ENCODE peak calls at places on chromosome 6, in five cellular contexts. P is NCI-H1436, Q is putamen, C is D341Med, A is heart right ventricle. L is an unnamed sample.

GRCh38 chr6:126625019-126625418 is 285.1 kb downstream of the CENPW start:
- DNase-seq in P (no peak), C (no peak), Q (no peak), A (no peak), L (no peak)

GRCh38 chr6:83365931-83366330 is 64.9 kb downstream of the ME1 start:
- DNase-seq in C (no peak), A (no peak), Q (peak), P (no peak), L (no peak)

GRCh38 chr6:105642708-105643107 is 239.8 kb upstream of the PREP start:
- DNase-seq in C (no peak), Q (no peak), A (no peak), P (peak), L (no peak)

GRCh38 chr6:107447663-107448216 is 11.6 kb downstream of the PDSS2 start:
- DNase-seq in P (no peak), Q (no peak), A (no peak), C (no peak), L (no peak)

GRCh38 chr6:26045939-26046368 is 41.3 kb upstream of the HFE start:
- DNase-seq in A (no peak), Q (no peak), C (no peak), P (no peak), L (no peak)

GRCh38 chr6:88220493-88220892 is 54.3 kb upstream of the CNR1 start:
- DNase-seq in A (no peak), P (no peak), C (no peak), Q (no peak), L (no peak)

GRCh38 chr6:53244532-53244931 is 95.9 kb upstream of the GCM1 start:
- DNase-seq in A (no peak), P (no peak), C (no peak), Q (no peak), L (no peak)

GRCh38 chr6:136464874-136465273 is 85.3 kb downstream of the MAP7 start:
- DNase-seq in P (no peak), C (no peak), A (no peak), Q (no peak), L (no peak)